ENCODE peak calls at places on chromosomes 3 and 15, in nine cellular contexts. O is AG04450, H is GM06990, V is AG09309, G is endothelial cell of umbilical vein, N is fibroblast of pulmonary artery, J is cardiac fibroblast, U is psoas muscle, F is left ventricle myocardium inferior. R is an unnamed sample.

GRCh38 chr3:148975277-148975676 is 16.1 kb upstream of the GYG1 start:
- DNase-seq in J (no peak), U (peak), G (no peak), N (no peak), O (no peak), H (no peak), V (no peak), F (peak), R (no peak)

GRCh38 chr15:37880009-37880834 is 54.2 kb upstream of the TMCO5A start:
- DNase-seq in N (peak), O (peak), J (peak), G (peak), U (no peak), H (peak), F (no peak), V (no peak), R (peak)

GRCh38 chr3:172142074-172143059 is 103.0 kb downstream of the FNDC3B start:
- DNase-seq in V (no peak), N (peak), J (peak), U (no peak), O (peak), H (peak), F (no peak), G (peak), R (no peak)

GRCh38 chr3:100158877-100159563 is 44.7 kb upstream of the FILIP1L start:
- DNase-seq in V (no peak), N (no peak), O (no peak), H (no peak), G (peak), U (no peak), F (no peak), J (no peak), R (no peak)

GRCh38 chr15:62775932-62776331 is 266.6 kb upstream of the TPM1 start:
- DNase-seq in U (no peak), G (no peak), O (no peak), F (no peak), V (no peak), H (no peak), J (no peak), N (no peak), R (peak)

GRCh38 chr3:5376761-5377160 is 189.3 kb downstream of the EDEM1 start:
- DNase-seq in O (no peak), V (no peak), F (no peak), U (no peak), N (no peak), J (no peak), G (no peak), H (no peak), R (no peak)

GRCh38 chr15:70722266-70723123 is 40.9 kb downstream of the UACA start:
- DNase-seq in U (no peak), V (no peak), G (peak), F (no peak), J (peak), O (peak), N (peak), H (no peak), R (peak)

GRCh38 chr3:69948246-69948862 is 51.2 kb upstream of the SAMMSON start:
- DNase-seq in O (peak), G (peak), F (no peak), V (no peak), J (peak), H (no peak), N (peak), U (no peak), R (no peak)

GRCh38 chr15:92385096-92385495 is 8.6 kb upstream of the ST8SIA2 start:
- DNase-seq in O (no peak), V (peak), G (no peak), J (no peak), N (no peak), U (no peak), F (no peak), H (no peak), R (no peak)

GRCh38 chr3:3509665-3510064 is 289.6 kb upstream of the LRRN1 start:
- DNase-seq in J (no peak), N (no peak), F (no peak), G (no peak), O (no peak), V (no peak), H (no peak), U (no peak), R (no peak)

GRCh38 chr15:89665449-89666146 is 10.3 kb upstream of the KIF7 start:
- DNase-seq in H (no peak), O (no peak), U (peak), N (peak), J (peak), G (peak), F (peak), V (no peak), R (peak)

GRCh38 chr3:49607796-49608195 is 53.5 kb downstream of the BSN start:
- DNase-seq in F (no peak), J (no peak), H (no peak), O (no peak), N (no peak), U (no peak), V (no peak), G (no peak), R (no peak)

GRCh38 chr3:156174229-156174847 is 54.0 kb downstream of the KCNAB1 start:
- DNase-seq in J (peak), N (peak), G (peak), U (no peak), V (no peak), H (no peak), O (peak), F (no peak), R (peak)

GRCh38 chr3:19885468-19885867 is 48.5 kb downstream of the EFHB start:
- DNase-seq in F (no peak), G (peak), U (no peak), N (peak), H (peak), O (no peak), V (no peak), J (peak), R (peak)

GRCh38 chr15:41965441-41966413 is 6.6 kb downstream of the EHD4 start:
- DNase-seq in U (no peak), O (no peak), V (no peak), N (no peak), G (no peak), F (peak), J (peak), H (no peak), R (no peak)

GRCh38 chr3:124424396-124424795 is 305.9 kb upstream of the UMPS start:
- DNase-seq in O (no peak), H (no peak), J (no peak), U (no peak), G (no peak), N (no peak), V (no peak), F (no peak), R (no peak)

GRCh38 chr3:87873136-87873535 is 185.7 kb downstream of the CGGBP1 start:
- DNase-seq in J (peak), U (no peak), F (no peak), O (no peak), G (no peak), H (no peak), V (no peak), N (peak), R (no peak)

GRCh38 chr3:138567403-138567802 is 26.7 kb downstream of the CEP70 start:
- DNase-seq in U (no peak), J (no peak), O (no peak), V (no peak), F (no peak), N (no peak), H (no peak), G (no peak), R (peak)

GRCh38 chr15:89361451-89362202 is 27.0 kb upstream of the POLG start:
- DNase-seq in U (peak), V (peak), N (peak), H (no peak), G (peak), J (peak), F (peak), O (peak), R (peak)

DNA sequence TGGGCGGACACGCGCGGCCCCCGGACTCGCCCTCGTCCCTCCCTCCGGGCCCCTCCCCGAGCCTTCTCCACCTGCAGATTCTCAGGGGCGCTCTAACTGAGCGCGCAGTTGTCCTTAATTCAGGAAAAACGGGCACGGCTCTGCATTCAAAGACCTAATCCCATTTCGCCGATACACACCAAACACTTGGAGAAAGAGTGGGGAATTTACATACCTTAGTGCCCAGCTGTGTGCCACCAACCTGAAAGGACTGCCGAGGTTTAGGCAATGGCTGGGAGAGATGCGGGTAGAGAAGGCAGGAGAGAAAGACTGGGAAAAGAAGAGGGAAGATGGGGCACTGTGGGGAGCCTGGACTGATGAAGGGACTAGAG is 21.8 kb downstream of the IGDCC3 start:
- DNase-seq in H (no peak), O (no peak), N (no peak), U (no peak), J (no peak), G (no peak), F (no peak), V (no peak), R (peak)
- H3K4me3 ChIP-seq in H (no peak), O (peak), N (peak), U (peak), J (no peak), G (peak), F (peak), V (peak), R (peak)

GRCh38 chr3:155078959-155079794 is 942 bp upstream of the MME start:
- DNase-seq in J (peak), V (no peak), H (peak), N (peak), U (no peak), F (no peak), G (peak), O (no peak), R (peak)

GRCh38 chr3:155079795-155080546 is at the start of gene MME:
- DNase-seq in V (peak), J (peak), O (no peak), H (peak), N (peak), U (peak), G (peak), F (peak), R (peak)

GRCh38 chr3:155076888-155077287 is 3.2 kb upstream of the MME start:
- DNase-seq in H (no peak), V (no peak), O (no peak), F (no peak), U (no peak), N (peak), G (no peak), J (peak), R (no peak)

GRCh38 chr3:155083313-155083905 is 3.3 kb downstream of the MME start:
- DNase-seq in N (no peak), U (no peak), J (peak), F (no peak), V (no peak), O (no peak), H (no peak), G (no peak), R (no peak)

GRCh38 chr3:155080692-155081091 is 573 bp downstream of the MME start:
- DNase-seq in J (peak), V (no peak), F (no peak), O (no peak), N (peak), U (no peak), G (peak), H (no peak), R (no peak)
- H3K4me3 ChIP-seq in J (peak), V (peak), F (peak), O (peak), N (peak), U (peak), G (no peak), H (no peak), R (peak)

GRCh38 chr3:133805702-133806475 is at the start of gene SRPRB:
- DNase-seq in H (peak), V (peak), N (peak), G (peak), O (peak), F (peak), J (peak), U (peak), R (peak)
- H3K4me3 ChIP-seq in H (peak), V (peak), N (peak), G (peak), O (peak), F (peak), J (peak), U (peak), R (peak)

GRCh38 chr15:43516801-43517353 is 531 bp upstream of the MAP1A start:
- DNase-seq in V (no peak), G (no peak), N (peak), H (no peak), J (peak), O (no peak), F (no peak), U (no peak), R (peak)
- H3K4me3 ChIP-seq in V (peak), G (no peak), N (peak), H (no peak), J (peak), O (peak), F (peak), U (peak), R (peak)

GRCh38 chr3:185558395-185558794 is 6.0 kb upstream of the LIPH start:
- DNase-seq in N (no peak), V (no peak), O (no peak), J (peak), G (no peak), H (no peak), U (no peak), F (no peak), R (no peak)
- H3K4me3 ChIP-seq in N (no peak), V (no peak), O (no peak), J (no peak), G (no peak), H (no peak), U (no peak), F (no peak), R (no peak)

GRCh38 chr3:188019761-188020160 is 134.2 kb upstream of the LPP start:
- DNase-seq in U (no peak), H (no peak), F (no peak), V (no peak), G (peak), N (no peak), O (no peak), J (no peak), R (no peak)

GRCh38 chr3:188026191-188026968 is 127.6 kb upstream of the LPP start:
- DNase-seq in V (no peak), F (no peak), U (no peak), J (no peak), N (no peak), O (no peak), H (no peak), G (no peak), R (no peak)

GRCh38 chr3:188021502-188022040 is 132.4 kb upstream of the LPP start:
- DNase-seq in H (no peak), G (peak), J (peak), N (peak), O (peak), U (no peak), F (no peak), V (peak), R (no peak)

GRCh38 chr3:188025555-188025954 is 128.4 kb upstream of the LPP start:
- DNase-seq in U (no peak), V (no peak), N (no peak), O (no peak), H (no peak), J (no peak), G (no peak), F (no peak), R (no peak)

DNA sequence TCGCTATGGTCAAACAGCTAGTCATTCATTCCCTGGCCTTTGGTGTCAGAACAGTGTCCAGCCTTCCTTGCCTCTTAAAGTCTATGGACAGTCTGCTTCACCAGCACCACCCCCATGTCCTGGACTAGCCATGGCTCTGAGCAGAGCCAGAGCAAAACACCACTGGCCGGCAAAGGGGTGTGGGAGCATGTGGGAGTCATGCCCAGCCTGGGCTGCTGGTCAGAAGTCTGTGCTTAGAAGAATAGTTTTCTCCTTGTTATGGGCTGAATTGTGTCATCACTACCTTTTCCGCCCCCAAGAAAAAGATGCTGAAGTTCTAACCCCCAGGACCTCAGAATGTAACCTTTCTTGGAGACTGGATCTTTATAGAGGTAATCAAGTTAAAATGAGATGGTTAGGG is 132.9 kb upstream of the LPP start:
- DNase-seq in H (no peak), F (no peak), O (no peak), J (peak), V (no peak), G (no peak), U (no peak), N (peak), R (no peak)
- H3K4me3 ChIP-seq in H (no peak), F (no peak), O (no peak), J (no peak), V (no peak), G (no peak), U (no peak), N (no peak), R (no peak)

GRCh38 chr3:151838574-151839312 is 24.8 kb downstream of the AADAC start:
- DNase-seq in H (no peak), N (peak), F (no peak), O (peak), U (no peak), V (peak), J (peak), G (peak), R (peak)
- H3K4me3 ChIP-seq in H (no peak), N (no peak), F (peak), O (no peak), U (peak), V (no peak), J (peak), G (no peak), R (no peak)

DNA sequence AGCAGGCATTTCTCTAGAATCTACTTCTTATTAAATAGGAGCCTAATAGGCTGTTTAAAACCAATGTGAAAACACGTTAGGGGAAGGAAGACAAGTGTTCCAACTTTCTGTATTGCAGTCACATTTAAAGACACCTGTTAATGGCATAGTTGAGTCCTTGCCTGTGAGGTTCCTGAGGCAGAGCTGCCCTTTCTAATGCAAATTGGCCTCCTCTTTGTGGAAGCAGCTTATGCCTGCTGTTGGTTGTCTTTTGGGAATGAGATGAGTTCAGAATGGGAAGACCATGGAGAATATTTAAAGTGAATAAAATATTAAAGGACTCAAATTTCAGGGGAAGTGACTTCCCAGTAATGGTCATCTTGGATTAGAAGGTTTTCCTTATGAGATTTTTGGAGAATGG is 51.2 kb downstream of the NEK11 start:
- DNase-seq in N (no peak), F (no peak), J (no peak), H (no peak), O (no peak), G (no peak), V (no peak), U (no peak), R (peak)
- H3K4me3 ChIP-seq in N (no peak), F (no peak), J (no peak), H (no peak), O (no peak), G (no peak), V (no peak), U (no peak), R (no peak)

R was measured in H7.